ENCODE peak calls at places on chromosomes 13 and 19, in four cellular contexts. One of them, this sample, is unnamed.

GRCh38 chr19:19329199-19329598 is 8.6 kb downstream of the MAU2 start:
- DNase-seq in Jurkat, Clone E6-1: no peak
- DNase-seq in fibroblast of mammary gland: no peak
- DNase-seq in PC-3: no peak
- DNase-seq in this sample: no peak

GRCh38 chr13:35164324-35164932 is 222.4 kb downstream of the NBEA start:
- DNase-seq in Jurkat, Clone E6-1: peak
- DNase-seq in PC-3: peak
- DNase-seq in fibroblast of mammary gland: peak
- DNase-seq in this sample: no peak

GRCh38 chr19:8973501-8974091 is 36.6 kb downstream of the MUC16 start:
- DNase-seq in Jurkat, Clone E6-1: peak
- DNase-seq in fibroblast of mammary gland: no peak
- DNase-seq in PC-3: peak
- DNase-seq in this sample: no peak

GRCh38 chr13:113991191-113991669 is 17.4 kb upstream of the C13orf46 start:
- DNase-seq in Jurkat, Clone E6-1: no peak
- DNase-seq in PC-3: no peak
- DNase-seq in fibroblast of mammary gland: no peak
- DNase-seq in this sample: no peak

GRCh38 chr13:91228940-91229339 is 118.5 kb upstream of the MIR17HG start:
- DNase-seq in PC-3: no peak
- DNase-seq in fibroblast of mammary gland: no peak
- DNase-seq in Jurkat, Clone E6-1: no peak
- DNase-seq in this sample: no peak

GRCh38 chr19:27774827-27775226 is 1438.1 kb downstream of the UQCRFS1 start:
- DNase-seq in Jurkat, Clone E6-1: peak
- DNase-seq in fibroblast of mammary gland: peak
- DNase-seq in PC-3: peak
- DNase-seq in this sample: no peak

GRCh38 chr13:21069561-21070004 is 8.2 kb upstream of the LATS2 start:
- DNase-seq in fibroblast of mammary gland: peak
- DNase-seq in Jurkat, Clone E6-1: no peak
- DNase-seq in PC-3: peak
- DNase-seq in this sample: no peak

GRCh38 chr19:33161201-33161600 is 29.3 kb downstream of the WDR88 start:
- DNase-seq in Jurkat, Clone E6-1: no peak
- DNase-seq in fibroblast of mammary gland: no peak
- DNase-seq in PC-3: no peak
- DNase-seq in this sample: no peak

GRCh38 chr19:35476149-35476548 is 14.1 kb downstream of the KRTDAP start:
- DNase-seq in fibroblast of mammary gland: no peak
- DNase-seq in Jurkat, Clone E6-1: no peak
- DNase-seq in PC-3: no peak
- DNase-seq in this sample: no peak

GRCh38 chr19:56543776-56544175 is 5.0 kb downstream of the ZFP28 start:
- DNase-seq in fibroblast of mammary gland: no peak
- DNase-seq in Jurkat, Clone E6-1: no peak
- DNase-seq in PC-3: no peak
- DNase-seq in this sample: no peak

GRCh38 chr19:56537442-56537841 is 1.3 kb upstream of the ZFP28 start:
- DNase-seq in PC-3: no peak
- DNase-seq in fibroblast of mammary gland: no peak
- DNase-seq in Jurkat, Clone E6-1: no peak
- DNase-seq in this sample: no peak

GRCh38 chr19:56538761-56539263 is at the start of gene ZFP28:
- DNase-seq in fibroblast of mammary gland: no peak
- DNase-seq in Jurkat, Clone E6-1: no peak
- DNase-seq in PC-3: no peak
- DNase-seq in this sample: peak

DNA sequence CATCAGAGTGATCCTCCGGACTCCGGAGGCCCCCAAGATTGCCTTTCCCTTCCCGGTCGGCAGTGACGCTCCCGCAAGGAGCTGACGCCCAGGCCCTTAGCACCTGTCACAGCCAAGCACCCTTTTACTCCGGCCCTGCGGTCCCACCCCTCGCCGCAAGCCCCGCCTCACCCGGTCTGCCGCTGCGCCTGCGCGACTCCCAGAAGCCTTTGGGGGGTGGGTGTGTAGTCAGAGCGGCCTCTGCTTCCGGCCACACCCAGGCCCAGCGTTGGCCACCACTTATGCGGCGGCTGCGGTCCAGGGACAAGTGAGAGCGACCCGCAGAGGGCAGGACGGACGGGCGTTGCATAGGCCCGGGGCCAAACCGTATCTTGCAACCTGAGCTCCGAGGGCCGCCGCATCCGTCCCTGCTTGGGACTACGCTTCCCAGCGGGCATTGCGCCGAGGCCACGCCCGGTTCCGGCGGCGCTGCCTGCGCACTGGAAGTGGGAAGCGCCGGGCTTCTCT is 441 bp upstream of the ZFP28 start:
- DNase-seq in fibroblast of mammary gland: peak
- DNase-seq in Jurkat, Clone E6-1: no peak
- DNase-seq in PC-3: peak
- DNase-seq in this sample: peak
- H3K4me3 ChIP-seq in fibroblast of mammary gland: peak
- H3K4me3 ChIP-seq in Jurkat, Clone E6-1: no peak
- H3K4me3 ChIP-seq in PC-3: peak
- H3K4me3 ChIP-seq in this sample: peak

GRCh38 chr19:38736413-38737280 is 7.6 kb downstream of the CAPN12 start:
- DNase-seq in fibroblast of mammary gland: peak
- DNase-seq in PC-3: peak
- DNase-seq in Jurkat, Clone E6-1: peak
- DNase-seq in this sample: peak
- H3K4me3 ChIP-seq in fibroblast of mammary gland: no peak
- H3K4me3 ChIP-seq in PC-3: peak
- H3K4me3 ChIP-seq in Jurkat, Clone E6-1: no peak
- H3K4me3 ChIP-seq in this sample: peak

DNA sequence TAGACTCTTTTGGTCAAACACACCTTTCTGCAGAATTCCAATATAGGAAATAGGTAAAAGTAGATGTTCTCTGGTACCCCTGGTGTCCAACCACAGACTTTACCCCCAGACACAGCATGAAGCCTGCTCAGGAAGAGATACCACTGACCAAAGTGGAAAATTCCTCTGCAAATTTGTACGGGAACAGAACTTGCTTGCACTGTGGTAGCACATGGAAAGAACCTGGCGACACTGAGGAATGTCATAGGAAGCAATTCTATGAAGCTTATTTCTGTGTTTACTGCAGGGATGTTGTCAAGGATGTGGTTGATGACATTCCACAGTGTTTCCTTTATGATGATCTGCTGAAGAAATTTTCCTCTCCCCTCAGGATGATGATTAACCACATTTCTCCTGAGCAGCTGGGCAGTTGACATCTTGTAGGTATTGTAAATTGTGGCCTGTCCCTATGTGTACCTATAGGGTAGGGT is 48.9 kb upstream of the TNFSF11 start:
- DNase-seq in fibroblast of mammary gland: peak
- DNase-seq in PC-3: peak
- DNase-seq in Jurkat, Clone E6-1: no peak
- DNase-seq in this sample: no peak
- H3K4me3 ChIP-seq in fibroblast of mammary gland: no peak
- H3K4me3 ChIP-seq in PC-3: no peak
- H3K4me3 ChIP-seq in Jurkat, Clone E6-1: no peak
- H3K4me3 ChIP-seq in this sample: no peak

GRCh38 chr19:11261902-11262839 is at the start of gene DOCK6:
- DNase-seq in fibroblast of mammary gland: no peak
- DNase-seq in Jurkat, Clone E6-1: no peak
- DNase-seq in PC-3: peak
- DNase-seq in this sample: peak
- H3K4me3 ChIP-seq in fibroblast of mammary gland: peak
- H3K4me3 ChIP-seq in Jurkat, Clone E6-1: no peak
- H3K4me3 ChIP-seq in PC-3: peak
- H3K4me3 ChIP-seq in this sample: peak

GRCh38 chr19:47399198-47399597 is 20.1 kb downstream of the MEIS3 start:
- DNase-seq in fibroblast of mammary gland: no peak
- DNase-seq in PC-3: no peak
- DNase-seq in Jurkat, Clone E6-1: no peak
- DNase-seq in this sample: no peak

GRCh38 chr19:47402504-47402903 is 16.8 kb downstream of the MEIS3 start:
- DNase-seq in Jurkat, Clone E6-1: no peak
- DNase-seq in PC-3: no peak
- DNase-seq in fibroblast of mammary gland: no peak
- DNase-seq in this sample: no peak

GRCh38 chr19:47404334-47405196 is 14.8 kb downstream of the MEIS3 start:
- DNase-seq in fibroblast of mammary gland: no peak
- DNase-seq in PC-3: no peak
- DNase-seq in Jurkat, Clone E6-1: no peak
- DNase-seq in this sample: no peak

GRCh38 chr19:47398707-47399106 is 20.6 kb downstream of the MEIS3 start:
- DNase-seq in Jurkat, Clone E6-1: no peak
- DNase-seq in fibroblast of mammary gland: no peak
- DNase-seq in PC-3: no peak
- DNase-seq in this sample: no peak
- H3K4me3 ChIP-seq in Jurkat, Clone E6-1: no peak
- H3K4me3 ChIP-seq in fibroblast of mammary gland: no peak
- H3K4me3 ChIP-seq in PC-3: no peak
- H3K4me3 ChIP-seq in this sample: no peak